ENCODE peak calls at places on chromosomes 6 and 20, in six cellular contexts. D, J, Q, U, L and Z are unnamed samples.

GRCh38 chr6:56902551-56903464 is 52.1 kb upstream of the BEND6 start:
- DNase-seq in D (no peak), J (peak), Q (peak), U (peak), L (peak), Z (peak)

GRCh38 chr20:49248879-49249665 is 28.8 kb downstream of the ZNFX1 start:
- DNase-seq in D (no peak), J (no peak), Q (no peak), U (no peak), L (no peak), Z (no peak)

GRCh38 chr6:9089724-9090123 is 654.4 kb upstream of the SLC35B3 start:
- DNase-seq in D (no peak), J (no peak), Q (no peak), U (no peak), L (no peak), Z (no peak)

GRCh38 chr6:157562997-157563396 is 182.0 kb downstream of the ZDHHC14 start:
- DNase-seq in D (no peak), J (no peak), Q (no peak), U (no peak), L (no peak), Z (no peak)

GRCh38 chr6:109349419-109349987 is 32.8 kb downstream of the CD164 start:
- DNase-seq in D (no peak), J (no peak), Q (peak), U (no peak), L (no peak), Z (peak)

GRCh38 chr6:43076928-43077809 is 1.1 kb downstream of the PTK7 start:
- DNase-seq in D (no peak), J (no peak), Q (no peak), U (no peak), L (peak), Z (peak)

GRCh38 chr20:11822116-11822794 is 95.4 kb upstream of the BTBD3 start:
- DNase-seq in D (no peak), J (no peak), Q (no peak), U (no peak), L (no peak), Z (peak)

GRCh38 chr20:53278555-53278954 is 306.4 kb downstream of the TSHZ2 start:
- DNase-seq in D (no peak), J (no peak), Q (no peak), U (no peak), L (no peak), Z (no peak)

GRCh38 chr6:73854998-73855718 is 159.2 kb downstream of the CD109 start:
- DNase-seq in D (no peak), J (peak), Q (peak), U (peak), L (peak), Z (peak)

GRCh38 chr20:53739799-53740785 is 146.5 kb upstream of the ZNF217 start:
- DNase-seq in D (no peak), J (no peak), Q (no peak), U (peak), L (no peak), Z (peak)

GRCh38 chr6:107594736-107595135 is 104.8 kb downstream of the SOBP start:
- DNase-seq in D (peak), J (no peak), Q (no peak), U (no peak), L (no peak), Z (no peak)

GRCh38 chr20:20743511-20744169 is 31.2 kb upstream of the RALGAPA2 start:
- DNase-seq in D (peak), J (peak), Q (no peak), U (peak), L (peak), Z (no peak)

GRCh38 chr6:163323719-163324118 is 90.8 kb upstream of the QKI start:
- DNase-seq in D (no peak), J (peak), Q (no peak), U (peak), L (no peak), Z (no peak)

GRCh38 chr6:35392111-35392702 is 49.8 kb downstream of the PPARD start:
- DNase-seq in D (no peak), J (no peak), Q (no peak), U (no peak), L (peak), Z (no peak)

GRCh38 chr6:1739680-1740079 is 130.0 kb downstream of the FOXC1 start:
- DNase-seq in D (no peak), J (no peak), Q (no peak), U (no peak), L (no peak), Z (no peak)

GRCh38 chr20:4817230-4817671 is 95.5 kb downstream of the PRND start:
- DNase-seq in D (no peak), J (no peak), Q (peak), U (no peak), L (no peak), Z (no peak)

GRCh38 chr6:45966797-45967196 is 48.9 kb downstream of the CLIC5 start:
- DNase-seq in D (no peak), J (no peak), Q (no peak), U (no peak), L (no peak), Z (no peak)

GRCh38 chr20:52179331-52180166 is 12.0 kb downstream of the ZFP64 start:
- DNase-seq in D (no peak), J (no peak), Q (no peak), U (no peak), L (no peak), Z (peak)

GRCh38 chr6:140602431-140602836 is 1228.0 kb upstream of the CITED2 start:
- DNase-seq in D (no peak), J (peak), Q (no peak), U (no peak), L (no peak), Z (peak)